ENCODE peak calls at places on chromosomes 4 and X, in eight cellular contexts. Y is kidney tubule cell, J is fibroblast of mammary gland, Z is stromal cell of bone marrow, H is lower leg skin, O is breast epithelium, D is T follicular helper cell, S is PC-3. U is an unnamed sample.

GRCh38 chr4:89899157-89899556 is 4.5 kb downstream of the MMRN1 start:
- DNase-seq in D (no peak), Z (no peak), O (no peak), S (no peak), H (no peak), J (no peak), Y (no peak), U (no peak)

GRCh38 chr4:148962539-148963290 is 520.5 kb upstream of the NR3C2 start:
- DNase-seq in Z (peak), O (no peak), S (peak), D (no peak), Y (peak), H (no peak), J (peak), U (no peak)

GRCh38 chrX:125709074-125709473 is 389.4 kb downstream of the TEX13C start:
- DNase-seq in J (no peak), Y (no peak), Z (no peak), H (no peak), O (no peak), S (no peak), D (no peak), U (no peak)

GRCh38 chr4:122577808-122578781 is 42.8 kb downstream of the IL21 start:
- DNase-seq in D (peak), O (no peak), Y (peak), S (peak), Z (no peak), H (no peak), J (peak), U (peak)

GRCh38 chr4:184450045-184450444 is 24.3 kb downstream of the IRF2 start:
- DNase-seq in H (no peak), J (peak), S (peak), O (no peak), Y (peak), D (no peak), Z (peak), U (no peak)

GRCh38 chrX:39605866-39606265 is 491.9 kb downstream of the BCOR start:
- DNase-seq in O (no peak), H (no peak), Y (no peak), Z (no peak), D (no peak), S (no peak), J (no peak), U (no peak)

GRCh38 chr4:30721353-30722091 is 1.4 kb downstream of the PCDH7 start:
- DNase-seq in H (no peak), S (peak), J (peak), O (no peak), Z (no peak), D (no peak), Y (peak), U (no peak)

GRCh38 chrX:132877954-132878536 is 80.4 kb downstream of the HS6ST2 start:
- DNase-seq in S (no peak), Z (no peak), Y (no peak), O (no peak), H (no peak), J (no peak), D (no peak), U (no peak)

GRCh38 chr4:142551513-142552280 is 294.4 kb downstream of the INPP4B start:
- DNase-seq in Y (no peak), Z (no peak), H (no peak), S (no peak), D (no peak), J (no peak), O (no peak), U (no peak)

GRCh38 chr4:1579834-1580686 is 104.1 kb downstream of the FAM53A start:
- DNase-seq in O (peak), Y (peak), Z (peak), S (peak), D (peak), J (peak), H (peak), U (peak)

GRCh38 chr4:73446336-73446938 is 10.4 kb downstream of the AFP start:
- DNase-seq in H (no peak), Z (peak), Y (peak), D (no peak), J (peak), O (no peak), S (peak), U (peak)

GRCh38 chr4:116180056-116180690 is 905.2 kb downstream of the TRAM1L1 start:
- DNase-seq in O (no peak), Z (no peak), S (peak), H (no peak), J (peak), Y (peak), D (no peak), U (peak)

GRCh38 chr4:48557478-48557877 is 67.4 kb downstream of the ZAR1 start:
- DNase-seq in J (peak), Y (peak), S (peak), O (no peak), Z (no peak), D (no peak), H (no peak), U (peak)

GRCh38 chrX:65582450-65583082 is 48.0 kb upstream of the LAS1L start:
- DNase-seq in O (no peak), J (no peak), Y (no peak), Z (no peak), D (no peak), H (no peak), S (no peak), U (no peak)

GRCh38 chr4:154989511-154989910 is 208.4 kb downstream of the RBM46 start:
- DNase-seq in O (no peak), S (no peak), J (no peak), Z (peak), Y (no peak), H (no peak), D (no peak), U (no peak)

GRCh38 chr4:124948976-124949597 is 236.6 kb upstream of the ANKRD50 start:
- DNase-seq in D (no peak), H (no peak), S (peak), Y (peak), Z (peak), O (no peak), J (peak), U (peak)

GRCh38 chr4:52290468-52290867 is 239.4 kb downstream of the SPATA18 start:
- DNase-seq in H (no peak), Y (no peak), O (no peak), D (no peak), S (no peak), Z (no peak), J (no peak), U (no peak)

GRCh38 chrX:38220936-38221386 is 290 bp upstream of the SRPX start:
- DNase-seq in Z (no peak), O (no peak), Y (no peak), S (no peak), D (no peak), J (peak), H (no peak), U (no peak)

GRCh38 chrX:151816914-151817313 is 82.4 kb downstream of the CNGA2 start:
- DNase-seq in Z (peak), Y (no peak), S (no peak), D (no peak), O (no peak), H (no peak), J (peak), U (no peak)

GRCh38 chrX:44308869-44309268 is 34.6 kb downstream of the EFHC2 start:
- DNase-seq in Z (no peak), H (no peak), S (no peak), Y (no peak), O (no peak), J (no peak), D (no peak), U (no peak)

GRCh38 chrX:38879631-38880220 is 78.5 kb downstream of the MID1IP1 start:
- DNase-seq in H (no peak), Y (peak), J (no peak), D (no peak), Z (no peak), S (peak), O (no peak), U (no peak)

GRCh38 chrX:29913647-29914046 is 301.7 kb upstream of the MAGEB2 start:
- DNase-seq in Z (no peak), D (no peak), O (no peak), J (no peak), Y (no peak), S (no peak), H (no peak), U (no peak)

GRCh38 chrX:74431807-74432206 is 10.5 kb downstream of the SLC16A2 start:
- DNase-seq in O (no peak), Y (no peak), H (no peak), Z (no peak), D (no peak), J (no peak), S (no peak), U (no peak)

GRCh38 chr4:156085073-156085472 is 131.4 kb upstream of the CTSO start:
- DNase-seq in Y (no peak), J (no peak), Z (no peak), D (no peak), S (no peak), O (no peak), H (no peak), U (no peak)

GRCh38 chrX:56751071-56751470 is 22.0 kb downstream of the NBDY start:
- DNase-seq in D (no peak), H (no peak), Y (peak), S (peak), J (no peak), Z (no peak), O (no peak), U (no peak)

GRCh38 chrX:124641737-124642491 is 295.6 kb downstream of the SH2D1A start:
- DNase-seq in Y (no peak), D (no peak), J (no peak), S (no peak), Z (no peak), O (no peak), H (no peak), U (no peak)

GRCh38 chrX:110734894-110735541 is 60.6 kb downstream of the CHRDL1 start:
- DNase-seq in Z (peak), H (no peak), Y (peak), D (no peak), O (no peak), J (peak), S (no peak), U (peak)

GRCh38 chrX:43655961-43656494 is at the start of gene MAOA:
- DNase-seq in Y (peak), Z (no peak), D (peak), H (peak), J (peak), S (peak), O (peak), U (no peak)

GRCh38 chr4:72991889-72992288 is 77.6 kb downstream of the COX18 start:
- DNase-seq in D (no peak), Z (no peak), Y (no peak), J (peak), S (peak), O (no peak), H (no peak), U (no peak)

GRCh38 chrX:133926099-133926498 is 59.3 kb downstream of the GPC3 start:
- DNase-seq in D (no peak), Y (no peak), O (no peak), J (no peak), S (no peak), Z (no peak), H (no peak), U (no peak)

U was measured in ACHN.